ENCODE peak calls at places on chromosome 22, in nine cellular contexts. J is tibial artery, G is pancreas, R is HTR-8/SVneo, A is smooth muscle cell of the brain vasculature, X is mesothelial cell of epicardium, N is fibroblast of pulmonary artery, H is dorsolateral prefrontal cortex, W is D721Med. Y is an unnamed sample.

GRCh38 chr22:37329239-37330140 is 47.2 kb downstream of the CYTH4 start:
- DNase-seq in X (no peak), R (no peak), J (no peak), A (no peak), G (no peak), N (no peak), W (no peak), H (no peak), Y (no peak)

GRCh38 chr22:41875531-41876242 is 39.2 kb downstream of the SHISA8 start:
- DNase-seq in G (no peak), W (no peak), A (no peak), H (no peak), N (no peak), X (no peak), R (no peak), J (no peak), Y (no peak)

GRCh38 chr22:19386248-19386647 is 45.3 kb downstream of the HIRA start:
- DNase-seq in N (no peak), G (no peak), W (no peak), R (no peak), H (no peak), J (no peak), X (no peak), A (no peak), Y (no peak)

GRCh38 chr22:27045103-27045940 is 387.9 kb downstream of the MIAT start:
- DNase-seq in R (peak), W (no peak), X (no peak), N (peak), J (no peak), G (no peak), A (peak), H (no peak), Y (no peak)

GRCh38 chr22:39233736-39234120 is 11.1 kb downstream of the PDGFB start:
- DNase-seq in J (no peak), N (no peak), G (peak), A (no peak), R (no peak), H (no peak), W (no peak), X (no peak), Y (no peak)

GRCh38 chr22:19169002-19169946 is 9.3 kb downstream of the SLC25A1 start:
- DNase-seq in R (no peak), W (peak), X (no peak), A (no peak), H (no peak), N (no peak), G (peak), J (no peak), Y (no peak)

GRCh38 chr22:44741929-44742328 is 10.4 kb upstream of the ARHGAP8 start:
- DNase-seq in X (no peak), A (no peak), H (no peak), W (no peak), N (no peak), R (no peak), J (no peak), G (peak), Y (no peak)

GRCh38 chr22:20111045-20111688 is 4.7 kb upstream of the RANBP1 start:
- DNase-seq in H (no peak), G (peak), R (no peak), A (no peak), J (no peak), X (no peak), N (peak), W (no peak), Y (no peak)